ENCODE peak calls at places on chromosomes 11 and 22, in seven cellular contexts. W is astrocyte of the spinal cord, I is WTC11, C is heart left ventricle, E is heart right ventricle, Z is OCI-LY7, X is right lobe of liver. P is an unnamed sample.

GRCh38 chr22:44738347-44738715 is 14.0 kb upstream of the ARHGAP8 start:
- DNase-seq in W (no peak), I (no peak), C (no peak), E (no peak), Z (no peak), X (no peak), P (no peak)

GRCh38 chr11:1174441-1175370 is 17.0 kb downstream of the MUC5AC start:
- DNase-seq in W (no peak), I (no peak), C (peak; percentile 13), E (peak; percentile 7), Z (no peak), X (no peak), P (no peak)

GRCh38 chr11:20066783-20067156 is 93.5 kb downstream of the DBX1 start:
- DNase-seq in W (no peak), I (peak; percentile 19), C (no peak), E (no peak), Z (no peak), X (no peak), P (no peak)

GRCh38 chr11:15101072-15101701 is 13.5 kb upstream of the INSC start:
- DNase-seq in W (peak; percentile 80), I (peak; percentile 77), C (peak; percentile 62), E (peak; percentile 50), Z (peak; percentile 64), X (peak; percentile 76), P (peak; percentile 75)

GRCh38 chr11:8070417-8071101 is 10.5 kb upstream of the TUB start:
- DNase-seq in W (peak; percentile 46), I (no peak), C (no peak), E (no peak), Z (peak; percentile 33), X (no peak), P (no peak)

GRCh38 chr11:84501750-84502149 is 1125.4 kb downstream of the DLG2 start:
- DNase-seq in W (no peak), I (no peak), C (no peak), E (no peak), Z (peak; percentile 10), X (no peak), P (no peak)

GRCh38 chr11:86228967-86229330 is 15.6 kb upstream of the EED start:
- DNase-seq in W (no peak), I (no peak), C (no peak), E (no peak), Z (no peak), X (no peak), P (no peak)

GRCh38 chr11:12117200-12117995 is 7.0 kb downstream of the MICAL2 start:
- DNase-seq in W (no peak), I (no peak), C (no peak), E (no peak), Z (no peak), X (no peak), P (no peak)

DNA sequence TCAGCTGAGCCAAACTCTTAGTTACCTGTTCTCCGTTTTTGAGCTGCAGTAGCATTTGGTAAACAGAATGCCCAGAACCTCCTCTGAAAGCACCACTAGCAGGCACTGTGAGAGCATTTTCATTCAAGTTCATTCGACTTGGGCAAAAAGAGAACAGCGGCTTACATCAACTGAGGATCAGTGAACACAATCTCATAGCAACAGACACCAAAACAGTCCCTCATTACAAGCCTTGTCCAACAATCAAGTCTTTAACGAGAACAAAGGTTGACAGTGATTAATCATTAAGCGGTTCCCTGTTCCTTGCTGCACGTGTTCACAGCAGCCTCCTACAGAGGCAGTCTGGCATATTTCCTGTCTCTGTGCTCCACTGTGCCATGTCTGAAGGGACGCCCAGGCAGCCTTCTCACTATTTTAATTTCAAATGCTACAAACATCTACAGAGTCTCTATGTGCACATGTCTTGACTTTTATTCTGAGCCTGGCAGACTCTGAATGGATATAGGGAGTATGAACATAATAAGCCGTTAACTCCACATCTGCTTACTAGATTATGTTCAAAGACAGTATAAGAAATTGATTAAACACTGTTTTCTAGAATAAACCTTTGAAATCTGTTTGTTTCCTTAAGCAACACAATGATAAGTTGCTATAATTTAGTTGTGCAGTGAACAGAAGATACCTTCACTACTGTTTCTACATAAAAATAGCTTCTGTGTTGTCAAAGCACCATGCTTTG is 88.3 kb upstream of the MTMR2 start:
- DNase-seq in W (peak; percentile 87), I (no peak), C (peak; percentile 22), E (no peak), Z (peak; percentile 88), X (no peak), P (peak; percentile 23)
- TF ChIP-seq CTCF in W (peak; percentile 84), I (no peak), C (peak; percentile 37), E (peak; percentile 55), Z (peak; percentile 86), X (peak; percentile 31), P (peak; percentile 67)

GRCh38 chr22:36829370-36830002 is 12.7 kb upstream of the PVALB start:
- DNase-seq in W (no peak), I (no peak), C (no peak), E (no peak), Z (no peak), X (no peak), P (no peak)
- TF ChIP-seq CTCF in W (no peak), I (no peak), C (no peak), E (no peak), Z (no peak), X (no peak), P (no peak)

DNA sequence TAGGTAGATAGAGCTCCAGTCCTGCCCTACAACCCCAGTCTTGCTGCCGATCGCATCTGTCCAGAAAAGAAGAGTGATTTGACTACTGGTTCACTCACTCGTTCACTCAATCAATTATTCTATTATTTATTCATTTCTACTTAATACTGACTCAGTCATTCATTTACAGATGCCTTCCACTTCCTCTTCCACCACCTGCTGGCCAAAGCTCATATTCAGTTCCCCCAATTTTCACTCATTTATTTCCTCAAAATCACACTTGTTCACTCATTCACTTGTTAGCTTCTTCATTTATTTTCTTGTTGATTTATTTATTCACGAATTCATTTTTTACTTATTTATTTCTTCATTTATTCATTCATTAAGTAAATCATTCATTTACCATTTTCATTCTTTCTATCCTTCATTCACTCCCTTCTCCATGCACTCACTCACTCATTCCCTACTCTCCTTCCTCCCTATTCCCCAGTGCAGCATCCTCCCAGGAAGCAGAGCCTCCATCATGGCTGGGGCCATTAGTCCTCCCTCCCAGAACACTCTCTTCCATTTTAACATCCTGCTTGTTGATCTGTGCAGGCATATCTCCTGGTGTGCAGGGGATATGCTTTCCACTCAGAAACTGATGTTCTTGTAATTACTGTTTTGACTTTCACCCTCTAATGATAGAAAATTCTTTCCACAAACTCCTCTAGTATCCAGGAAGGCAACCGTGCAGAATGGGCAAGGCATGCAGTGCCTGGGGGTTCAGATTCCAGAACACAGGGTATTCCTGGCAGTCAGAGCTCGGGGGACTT is 281.0 kb downstream of the TENM4 start:
- DNase-seq in W (no peak), I (no peak), C (no peak), E (no peak), Z (no peak), X (no peak), P (no peak)
- TF ChIP-seq CTCF in W (peak; percentile 18), I (no peak), C (no peak), E (no peak), Z (peak; percentile 32), X (no peak), P (peak; percentile 50)

GRCh38 chr11:2990617-2991476 is 1.3 kb downstream of the NAP1L4 start:
- DNase-seq in W (no peak), I (no peak), C (no peak), E (no peak), Z (peak; percentile 62), X (no peak), P (no peak)

GRCh38 chr11:2994336-2994730 is 2.2 kb upstream of the NAP1L4 start:
- DNase-seq in W (no peak), I (no peak), C (no peak), E (no peak), Z (no peak), X (no peak), P (no peak)

GRCh38 chr11:2993000-2993330 is 836 bp upstream of the NAP1L4 start:
- DNase-seq in W (no peak), I (no peak), C (no peak), E (no peak), Z (no peak), X (no peak), P (no peak)

GRCh38 chr11:2991477-2992233 is 474 bp downstream of the NAP1L4 start:
- DNase-seq in W (peak; percentile 51), I (peak; percentile 65), C (peak; percentile 41), E (no peak), Z (no peak), X (no peak), P (no peak)

DNA sequence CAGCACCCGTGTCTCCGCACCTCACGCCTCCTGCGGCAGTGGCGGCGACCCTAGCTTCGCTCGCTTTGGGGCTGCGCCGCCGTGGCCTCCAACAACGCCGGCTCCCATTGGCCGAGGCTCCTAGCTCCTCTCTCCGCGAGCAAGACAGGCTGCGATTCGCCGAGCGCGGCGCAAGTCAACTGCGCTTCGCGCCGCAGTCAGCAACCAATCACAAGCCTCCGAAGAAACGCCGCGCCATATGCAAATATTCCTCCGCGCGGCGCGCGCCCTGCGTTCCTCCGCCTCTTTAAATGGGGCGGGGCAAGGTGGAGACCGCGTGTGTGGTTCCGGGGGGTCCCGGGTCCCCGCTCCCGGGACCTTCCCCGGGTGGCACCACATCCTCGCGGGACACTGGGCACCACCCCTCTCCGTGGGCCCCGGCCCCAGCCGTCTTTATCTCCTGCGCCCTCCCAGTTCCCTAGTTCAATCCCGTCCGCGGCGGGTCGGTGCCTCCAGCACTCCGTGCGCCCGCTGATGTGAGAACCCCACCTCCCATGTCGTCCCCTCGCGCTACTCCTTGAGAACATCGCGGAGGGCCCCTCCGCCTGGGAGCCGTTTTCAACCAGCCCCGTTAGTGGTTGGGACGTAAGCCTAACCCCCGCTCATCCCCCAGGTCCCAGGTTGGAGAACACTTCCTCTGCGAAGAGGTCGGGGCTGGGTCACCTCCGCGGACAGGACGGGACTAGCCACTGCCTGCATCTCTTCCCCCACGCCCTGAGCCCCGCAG is at the start of gene NAP1L4:
- DNase-seq in W (peak; percentile 97), I (peak; percentile 97), C (peak; percentile 98), E (peak; percentile 97), Z (peak; percentile 98), X (peak; percentile 99), P (peak; percentile 93)
- TF ChIP-seq CTCF in W (no peak), I (no peak), C (no peak), E (no peak), Z (no peak), X (no peak), P (no peak)

DNA sequence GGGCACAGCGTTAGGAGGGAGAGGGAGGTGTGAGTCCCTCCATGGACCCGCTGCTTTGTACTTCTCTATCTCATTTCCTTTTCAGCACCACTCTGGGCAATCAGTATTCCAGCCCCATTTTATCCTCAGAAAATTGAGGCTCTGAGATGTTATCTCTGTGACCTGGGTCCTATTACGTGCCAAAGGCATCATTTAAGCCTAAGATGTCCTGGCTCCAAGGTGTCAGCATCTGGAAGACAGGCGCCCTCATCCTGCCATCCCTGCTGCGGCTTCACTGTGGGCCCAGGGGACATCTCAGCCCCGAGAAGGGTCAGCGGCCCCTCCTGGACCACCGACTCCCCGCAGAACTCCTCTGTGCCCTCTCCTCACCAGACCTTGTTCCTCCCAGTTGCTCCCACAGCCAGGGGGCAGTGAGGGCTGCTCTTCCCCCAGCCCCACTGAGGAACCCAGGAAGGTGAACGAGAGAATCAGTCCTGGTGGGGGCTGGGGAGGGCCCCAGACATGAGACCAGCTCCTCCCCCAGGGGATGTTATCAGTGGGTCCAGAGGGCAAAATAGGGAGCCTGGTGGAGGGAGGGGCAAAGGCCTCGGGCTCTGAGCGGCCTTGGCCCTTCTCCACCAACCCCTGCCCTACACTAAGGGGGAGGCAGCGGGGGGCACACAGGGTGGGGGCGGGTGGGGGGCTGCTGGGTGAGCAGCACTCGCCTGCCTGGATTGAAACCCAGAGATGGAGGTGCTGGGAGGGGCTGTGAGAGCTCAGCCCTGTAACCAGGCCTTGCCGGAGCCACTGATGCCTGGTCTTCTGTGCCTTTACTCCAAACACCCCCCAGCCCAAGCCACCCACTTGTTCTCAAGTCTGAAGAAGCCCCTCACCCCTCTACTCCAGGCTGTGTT is 829 bp upstream of the APOC3 start:
- DNase-seq in W (no peak), I (no peak), C (no peak), E (no peak), Z (no peak), X (peak; percentile 87), P (no peak)
- TF ChIP-seq CTCF in W (no peak), I (no peak), C (no peak), E (no peak), Z (no peak), X (peak; percentile 2), P (no peak)